ENCODE peak calls at places on chromosomes 2 and 18, in six cellular contexts. C is AG10803, E is retina, M is KG1, N is mesothelial cell of epicardium, H is NB4. I is an unnamed sample.

GRCh38 chr18:23810396-23810795 is 121.1 kb downstream of the LAMA3 start:
- DNase-seq in H (no peak), M (no peak), E (no peak), C (no peak), N (no peak), I (no peak)

GRCh38 chr2:10137053-10137843 is 14.7 kb downstream of the RRM2 start:
- DNase-seq in E (no peak), C (no peak), M (no peak), H (peak; percentile 50), N (no peak), I (no peak)

GRCh38 chr18:36814994-36815393 is 13.8 kb downstream of the TPGS2 start:
- DNase-seq in M (no peak), E (no peak), H (no peak), C (no peak), N (no peak), I (no peak)

GRCh38 chr2:157504623-157505022 is 60.7 kb upstream of the CYTIP start:
- DNase-seq in C (no peak), H (no peak), N (no peak), E (no peak), M (no peak), I (no peak)

GRCh38 chr2:6824962-6825361 is 40.7 kb downstream of the CMPK2 start:
- DNase-seq in M (no peak), H (no peak), E (no peak), N (no peak), C (peak; percentile 80), I (no peak)

GRCh38 chr2:40653829-40654228 is 201.9 kb upstream of the SLC8A1 start:
- DNase-seq in E (no peak), H (no peak), M (no peak), C (no peak), N (no peak), I (no peak)

GRCh38 chr2:207640661-207641060 is 15.5 kb upstream of the METTL21A start:
- DNase-seq in M (no peak), E (no peak), N (no peak), H (no peak), C (no peak), I (no peak)

GRCh38 chr18:10736984-10737383 is 211.2 kb downstream of the NAPG start:
- DNase-seq in N (no peak), E (no peak), H (peak; percentile 34), C (no peak), M (no peak), I (no peak)

GRCh38 chr2:182816856-182817255 is 49.6 kb downstream of the FRZB start:
- DNase-seq in E (no peak), H (no peak), C (peak; percentile 8), M (no peak), N (no peak), I (no peak)

GRCh38 chr18:12376034-12376717 is 851 bp downstream of the AFG3L2 start:
- DNase-seq in M (peak; percentile 57), N (no peak), C (no peak), H (peak; percentile 49), E (no peak), I (no peak)

GRCh38 chr2:235674812-235675211 is 181.0 kb downstream of the AGAP1 start:
- DNase-seq in E (no peak), M (no peak), N (no peak), C (no peak), H (no peak), I (no peak)

GRCh38 chr2:31533036-31533435 is 47.7 kb downstream of the SRD5A2 start:
- DNase-seq in H (no peak), M (no peak), C (no peak), N (no peak), E (no peak), I (no peak)

GRCh38 chr2:18988557-18989232 is 369.7 kb downstream of the OSR1 start:
- DNase-seq in N (no peak), C (no peak), M (no peak), H (no peak), E (peak; percentile 6), I (no peak)